ENCODE peak calls at places on chromosomes 11 and 22, in four cellular contexts. Q is cardiac fibroblast, H is prostate gland, J is ovary. E is an unnamed sample.

GRCh38 chr22:20580179-20580578 is 72.8 kb downstream of the MED15 start:
- DNase-seq in H (no peak), Q (no peak), J (no peak), E (no peak)

GRCh38 chr11:130608267-130608666 is 159.8 kb downstream of the ADAMTS15 start:
- DNase-seq in J (no peak), H (no peak), Q (no peak), E (no peak)

GRCh38 chr11:61709572-61709971 is 29.4 kb downstream of the DAGLA start:
- DNase-seq in J (no peak), Q (no peak), H (no peak), E (no peak)

GRCh38 chr11:44659641-44660040 is 67.1 kb upstream of the TSPAN18 start:
- DNase-seq in Q (no peak), J (no peak), H (peak), E (no peak)

GRCh38 chr11:69501891-69502860 is 20.7 kb downstream of the LINC01488 start:
- DNase-seq in H (no peak), Q (no peak), J (no peak), E (no peak)

GRCh38 chr11:32893091-32893946 is 708 bp downstream of the QSER1 start:
- DNase-seq in Q (peak), J (peak), H (peak), E (peak)

GRCh38 chr11:16191852-16192240 is 164.5 kb downstream of the SOX6 start:
- DNase-seq in H (no peak), Q (no peak), J (no peak), E (no peak)

GRCh38 chr11:75667831-75668507 is 869 bp downstream of the MAP6 start:
- DNase-seq in J (peak), Q (peak), H (peak), E (peak)

GRCh38 chr22:50117168-50117762 is 27.5 kb downstream of the MOV10L1 start:
- DNase-seq in J (no peak), Q (no peak), H (no peak), E (no peak)

GRCh38 chr11:120389693-120390584 is 53.7 kb downstream of the ARHGEF12 start:
- DNase-seq in H (no peak), Q (no peak), J (no peak), E (peak)

GRCh38 chr11:46298699-46299424 is 21.4 kb downstream of the CREB3L1 start:
- DNase-seq in H (no peak), Q (peak), J (no peak), E (peak)

GRCh38 chr11:76661835-76662434 is 8.6 kb downstream of the LRRC32 start:
- DNase-seq in Q (peak), J (no peak), H (no peak), E (no peak)

GRCh38 chr11:115665345-115665901 is 161.2 kb upstream of the CADM1 start:
- DNase-seq in H (no peak), Q (no peak), J (no peak), E (no peak)

GRCh38 chr22:46866591-46866990 is 104.1 kb downstream of the TBC1D22A start:
- DNase-seq in J (no peak), Q (peak), H (no peak), E (peak)

GRCh38 chr11:102111011-102111786 is 952 bp downstream of the YAP1 start:
- DNase-seq in Q (peak), J (peak), H (peak), E (peak)

GRCh38 chr11:45320366-45320765 is 34.2 kb upstream of the SYT13 start:
- DNase-seq in H (no peak), Q (no peak), J (no peak), E (no peak)

GRCh38 chr22:44719586-44720368 is 17.8 kb downstream of the PRR5 start:
- DNase-seq in H (no peak), Q (no peak), J (no peak), E (no peak)

GRCh38 chr11:1049911-1050580 is 13.5 kb upstream of the MUC6 start:
- DNase-seq in Q (no peak), J (peak), H (no peak), E (no peak)

GRCh38 chr11:73629907-73630306 is 16.5 kb upstream of the PLEKHB1 start:
- DNase-seq in Q (no peak), J (no peak), H (no peak), E (no peak)

GRCh38 chr11:73633999-73634398 is 12.4 kb upstream of the PLEKHB1 start:
- DNase-seq in H (no peak), J (no peak), Q (no peak), E (no peak)

GRCh38 chr11:73637012-73637411 is 9.4 kb upstream of the PLEKHB1 start:
- DNase-seq in H (no peak), J (no peak), Q (no peak), E (no peak)

GRCh38 chr11:73636249-73636648 is 10.1 kb upstream of the PLEKHB1 start:
- DNase-seq in H (no peak), Q (no peak), J (no peak), E (no peak)

GRCh38 chr11:73632996-73633395 is 13.4 kb upstream of the PLEKHB1 start:
- DNase-seq in Q (no peak), J (no peak), H (no peak), E (no peak)
- TF ChIP-seq CTCF in Q (no peak), J (no peak), H (no peak), E (no peak)

DNA sequence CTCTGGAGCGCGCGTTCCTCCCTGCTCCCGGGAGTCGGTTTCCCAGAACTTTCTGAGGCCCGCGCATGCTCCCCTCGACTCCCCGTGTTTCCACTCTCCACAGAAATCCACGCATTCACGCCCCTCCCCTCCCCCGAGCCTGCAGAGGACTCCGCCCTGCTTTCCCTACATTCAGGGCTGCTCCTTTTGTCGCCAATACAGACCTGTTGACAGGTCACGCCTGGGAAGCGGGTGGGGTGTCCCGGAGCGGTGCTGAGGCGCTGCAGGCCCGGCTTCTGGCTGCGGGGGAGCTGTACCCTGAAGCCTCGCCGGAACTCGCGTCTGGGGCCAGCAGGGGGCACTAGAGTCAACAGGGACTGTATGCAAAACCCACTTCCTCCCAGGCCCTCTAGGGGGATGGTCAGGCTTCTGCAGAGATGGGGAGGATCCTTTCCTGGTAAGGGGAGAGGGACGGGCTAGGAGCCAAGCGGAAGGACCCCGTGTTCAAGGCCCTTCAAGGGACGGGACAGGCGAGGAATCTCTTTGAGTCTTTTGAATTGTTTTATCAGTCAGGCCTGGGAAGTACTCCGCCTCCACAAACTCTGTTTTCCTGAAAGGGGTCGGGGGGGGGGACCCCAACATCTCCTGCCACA is at the start of gene PRAME:
- DNase-seq in Q (peak), J (peak), H (no peak), E (peak)
- TF ChIP-seq CTCF in Q (peak), J (peak), H (no peak), E (peak)

DNA sequence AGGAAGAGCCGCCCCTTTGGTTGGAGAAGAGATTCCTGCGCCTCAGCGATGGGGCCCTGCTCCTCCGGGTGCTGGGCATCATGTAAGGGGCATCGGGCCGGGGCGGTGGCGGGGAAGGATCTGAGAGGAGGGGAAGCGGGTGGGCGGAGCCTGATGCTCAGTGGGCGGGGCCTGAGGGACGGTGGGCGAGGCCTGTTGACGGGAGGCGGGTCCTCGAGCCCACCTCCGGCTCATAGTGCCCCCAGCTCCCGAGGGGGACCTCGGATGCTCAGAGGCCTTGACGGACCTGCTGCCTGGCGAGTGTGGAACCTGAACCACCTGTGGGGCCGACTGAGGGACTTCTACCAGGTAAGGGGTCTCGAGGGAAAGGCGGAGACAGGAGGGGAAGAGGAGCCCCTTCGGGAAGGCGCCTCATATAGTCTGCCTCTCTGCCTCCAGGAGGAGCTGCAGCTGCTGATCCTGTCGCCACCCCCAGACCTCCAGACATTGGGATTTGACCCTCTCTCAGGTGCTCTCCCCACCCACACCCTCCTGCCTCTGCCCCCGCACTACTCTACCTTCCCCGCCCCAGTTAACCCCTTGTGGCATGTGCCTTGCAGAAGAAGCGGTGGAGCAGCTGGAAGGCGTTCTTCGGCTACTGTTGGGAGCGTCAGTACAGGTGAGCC is 799 bp downstream of the CCDC88B start:
- DNase-seq in J (peak), H (no peak), Q (no peak), E (no peak)
- TF ChIP-seq CTCF in J (no peak), H (no peak), Q (no peak), E (no peak)

GRCh38 chr11:4087551-4087950 is 7.0 kb upstream of the RRM1 start:
- DNase-seq in J (no peak), H (no peak), Q (peak), E (no peak)
- TF ChIP-seq CTCF in J (no peak), H (no peak), Q (peak), E (no peak)

DNA sequence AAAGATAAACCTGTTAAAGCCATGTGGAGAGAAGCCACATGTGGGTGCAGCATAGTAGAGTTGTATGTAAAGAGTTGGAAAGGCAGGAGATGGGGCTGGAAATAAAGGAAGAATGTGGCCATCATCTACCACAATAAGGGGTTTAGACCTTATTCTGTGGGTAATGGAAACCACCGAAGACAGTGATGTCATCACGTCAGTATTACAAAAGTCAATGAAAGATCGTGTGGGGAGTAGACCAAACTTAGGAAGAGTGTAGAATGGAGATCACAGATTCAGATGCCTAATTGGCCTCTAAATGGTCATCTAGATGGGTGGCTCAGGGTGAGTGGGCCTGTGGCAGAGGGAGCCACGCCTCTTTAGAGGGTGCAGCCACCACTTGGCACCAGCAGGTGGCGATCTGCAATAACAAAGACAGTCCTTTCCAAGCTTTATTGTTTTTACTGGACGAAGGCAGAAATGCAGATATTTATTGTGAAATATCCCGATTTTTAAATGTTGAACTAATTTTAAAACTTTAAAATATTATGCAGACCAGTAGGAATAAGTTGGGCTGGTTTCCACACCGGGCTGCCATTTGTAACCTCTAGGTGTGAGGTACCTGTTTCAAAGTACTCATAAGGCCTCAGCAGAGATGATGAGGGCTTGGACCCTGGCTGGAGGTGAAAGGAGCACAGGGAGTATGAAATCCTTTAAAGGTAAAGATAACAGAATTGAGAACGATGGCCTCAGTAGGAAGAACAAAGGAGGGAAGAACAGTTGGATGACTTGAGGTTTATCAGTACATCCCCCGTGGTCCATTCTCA is 222.0 kb downstream of the DBX1 start:
- DNase-seq in Q (peak), H (no peak), J (no peak), E (peak)
- TF ChIP-seq CTCF in Q (peak), H (peak), J (peak), E (peak)

E was measured in RWPE1.